ENCODE peak calls at places on chromosomes 1 and 21, in ten cellular contexts. One of them, this sample, is unnamed.
A peak's percentile ranks its signal among the peaks of the same experiment; 100 is the strongest.

GRCh38 chr1:248924696-248925532 is 18.9 kb downstream of the PGBD2 start:
- DNase-seq in A549: peak; percentile 75
- DNase-seq in HepG2: peak; percentile 61
- DNase-seq in sigmoid colon: no peak
- DNase-seq in K562: peak; percentile 63
- DNase-seq in transverse colon: peak; percentile 25
- DNase-seq in ovary: no peak
- DNase-seq in tibial nerve: no peak
- DNase-seq in stomach: peak; percentile 55
- DNase-seq in suprapubic skin: no peak
- DNase-seq in this sample: no peak

GRCh38 chr1:11980676-11980972 is 380 bp downstream of the MFN2 start:
- DNase-seq in sigmoid colon: no peak
- DNase-seq in A549: no peak
- DNase-seq in tibial nerve: no peak
- DNase-seq in transverse colon: no peak
- DNase-seq in ovary: no peak
- DNase-seq in K562: no peak
- DNase-seq in suprapubic skin: no peak
- DNase-seq in stomach: no peak
- DNase-seq in HepG2: no peak
- DNase-seq in this sample: no peak

GRCh38 chr1:227994632-227995300 is 12.0 kb upstream of the WNT3A start:
- DNase-seq in transverse colon: no peak
- DNase-seq in HepG2: no peak
- DNase-seq in tibial nerve: no peak
- DNase-seq in K562: no peak
- DNase-seq in stomach: no peak
- DNase-seq in suprapubic skin: no peak
- DNase-seq in sigmoid colon: peak; percentile 17
- DNase-seq in ovary: no peak
- DNase-seq in A549: no peak
- DNase-seq in this sample: peak; percentile 86

GRCh38 chr1:21955474-21956281 is 18.6 kb upstream of the HSPG2 start:
- DNase-seq in A549: no peak
- DNase-seq in transverse colon: no peak
- DNase-seq in suprapubic skin: no peak
- DNase-seq in ovary: no peak
- DNase-seq in stomach: no peak
- DNase-seq in sigmoid colon: peak; percentile 77
- DNase-seq in tibial nerve: no peak
- DNase-seq in HepG2: no peak
- DNase-seq in K562: no peak
- DNase-seq in this sample: no peak

GRCh38 chr1:92228401-92228800 is 10.7 kb downstream of the C1orf146 start:
- DNase-seq in transverse colon: no peak
- DNase-seq in HepG2: no peak
- DNase-seq in suprapubic skin: no peak
- DNase-seq in stomach: no peak
- DNase-seq in K562: no peak
- DNase-seq in tibial nerve: no peak
- DNase-seq in sigmoid colon: no peak
- DNase-seq in ovary: no peak
- DNase-seq in A549: no peak
- DNase-seq in this sample: no peak

GRCh38 chr1:230191079-230191478 is 124.0 kb downstream of the GALNT2 start:
- DNase-seq in ovary: peak; percentile 60
- DNase-seq in suprapubic skin: no peak
- DNase-seq in tibial nerve: peak; percentile 71
- DNase-seq in transverse colon: peak; percentile 48
- DNase-seq in A549: no peak
- DNase-seq in HepG2: no peak
- DNase-seq in sigmoid colon: peak; percentile 93
- DNase-seq in K562: peak; percentile 80
- DNase-seq in stomach: peak; percentile 27
- DNase-seq in this sample: peak; percentile 94

GRCh38 chr1:39136635-39137034 is 67.9 kb upstream of the MACF1 start:
- DNase-seq in suprapubic skin: no peak
- DNase-seq in K562: no peak
- DNase-seq in stomach: no peak
- DNase-seq in ovary: no peak
- DNase-seq in transverse colon: no peak
- DNase-seq in sigmoid colon: no peak
- DNase-seq in HepG2: no peak
- DNase-seq in A549: no peak
- DNase-seq in tibial nerve: no peak
- DNase-seq in this sample: no peak

GRCh38 chr1:226405411-226405988 is 2.4 kb downstream of the PARP1 start:
- DNase-seq in HepG2: no peak
- DNase-seq in transverse colon: no peak
- DNase-seq in sigmoid colon: no peak
- DNase-seq in stomach: no peak
- DNase-seq in tibial nerve: no peak
- DNase-seq in ovary: no peak
- DNase-seq in suprapubic skin: peak; percentile 38
- DNase-seq in K562: peak; percentile 72
- DNase-seq in A549: no peak
- DNase-seq in this sample: no peak

GRCh38 chr21:36479415-36480402 is at the start of gene CLDN14:
- DNase-seq in stomach: peak; percentile 65
- DNase-seq in A549: no peak
- DNase-seq in tibial nerve: no peak
- DNase-seq in HepG2: peak; percentile 86
- DNase-seq in suprapubic skin: no peak
- DNase-seq in ovary: no peak
- DNase-seq in K562: no peak
- DNase-seq in sigmoid colon: no peak
- DNase-seq in transverse colon: no peak
- DNase-seq in this sample: no peak

GRCh38 chr1:966603-967295 is 467 bp downstream of the PLEKHN1 start:
- DNase-seq in A549: peak; percentile 56
- DNase-seq in K562: peak; percentile 92
- DNase-seq in HepG2: peak; percentile 31
- DNase-seq in ovary: peak; percentile 63
- DNase-seq in suprapubic skin: no peak
- DNase-seq in tibial nerve: peak; percentile 41
- DNase-seq in stomach: peak; percentile 79
- DNase-seq in transverse colon: peak; percentile 85
- DNase-seq in sigmoid colon: peak; percentile 83
- DNase-seq in this sample: no peak

GRCh38 chr1:965526-966134 is 652 bp upstream of the PLEKHN1 start:
- DNase-seq in stomach: no peak
- DNase-seq in K562: no peak
- DNase-seq in transverse colon: no peak
- DNase-seq in ovary: no peak
- DNase-seq in sigmoid colon: no peak
- DNase-seq in A549: no peak
- DNase-seq in HepG2: no peak
- DNase-seq in suprapubic skin: no peak
- DNase-seq in tibial nerve: no peak
- DNase-seq in this sample: no peak

GRCh38 chr1:964691-965525 is 1.4 kb upstream of the PLEKHN1 start:
- DNase-seq in ovary: no peak
- DNase-seq in sigmoid colon: no peak
- DNase-seq in A549: no peak
- DNase-seq in HepG2: no peak
- DNase-seq in tibial nerve: no peak
- DNase-seq in stomach: no peak
- DNase-seq in transverse colon: no peak
- DNase-seq in K562: no peak
- DNase-seq in suprapubic skin: no peak
- DNase-seq in this sample: no peak

GRCh38 chr1:967466-968343 is 1.4 kb downstream of the PLEKHN1 start:
- DNase-seq in A549: no peak
- DNase-seq in transverse colon: no peak
- DNase-seq in ovary: no peak
- DNase-seq in stomach: no peak
- DNase-seq in sigmoid colon: no peak
- DNase-seq in K562: no peak
- DNase-seq in HepG2: no peak
- DNase-seq in tibial nerve: no peak
- DNase-seq in suprapubic skin: no peak
- DNase-seq in this sample: no peak

DNA sequence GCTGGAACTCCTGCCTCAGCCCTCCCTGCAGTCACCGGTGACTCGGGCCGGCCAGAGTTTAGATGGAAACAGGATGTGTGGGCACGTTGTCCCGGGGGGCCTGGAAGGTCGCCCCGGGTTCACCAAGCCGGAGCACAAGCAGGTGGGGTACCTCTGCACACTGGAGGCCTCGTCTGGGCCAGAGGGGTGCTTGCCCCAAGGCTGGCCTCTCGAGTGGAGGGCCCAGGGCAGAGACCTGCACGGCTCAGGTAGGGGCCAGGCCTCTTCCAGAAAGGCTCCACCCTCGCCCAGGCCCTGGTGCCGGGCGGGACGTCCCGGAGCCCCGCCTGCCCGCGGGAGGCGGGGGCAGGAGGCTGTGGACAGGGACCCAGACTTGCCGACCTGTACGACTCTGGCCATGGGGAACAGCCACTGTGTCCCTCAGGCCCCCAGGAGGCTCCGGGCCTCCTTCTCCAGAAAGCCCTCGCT is at the start of gene PLEKHN1:
- DNase-seq in tibial nerve: no peak
- DNase-seq in sigmoid colon: no peak
- DNase-seq in transverse colon: peak; percentile 60
- DNase-seq in ovary: no peak
- DNase-seq in A549: peak; percentile 59
- DNase-seq in K562: peak; percentile 63
- DNase-seq in HepG2: peak; percentile 30
- DNase-seq in stomach: peak; percentile 63
- DNase-seq in suprapubic skin: no peak
- DNase-seq in this sample: no peak
- TF ChIP-seq POLR2A in tibial nerve: no peak
- TF ChIP-seq POLR2A in sigmoid colon: no peak
- TF ChIP-seq POLR2A in transverse colon: no peak
- TF ChIP-seq POLR2A in ovary: no peak
- TF ChIP-seq POLR2A in A549: peak; percentile 29
- TF ChIP-seq POLR2A in K562: no peak
- TF ChIP-seq POLR2A in HepG2: no peak
- TF ChIP-seq POLR2A in stomach: no peak
- TF ChIP-seq POLR2A in suprapubic skin: no peak
- TF ChIP-seq POLR2A in this sample: no peak

DNA sequence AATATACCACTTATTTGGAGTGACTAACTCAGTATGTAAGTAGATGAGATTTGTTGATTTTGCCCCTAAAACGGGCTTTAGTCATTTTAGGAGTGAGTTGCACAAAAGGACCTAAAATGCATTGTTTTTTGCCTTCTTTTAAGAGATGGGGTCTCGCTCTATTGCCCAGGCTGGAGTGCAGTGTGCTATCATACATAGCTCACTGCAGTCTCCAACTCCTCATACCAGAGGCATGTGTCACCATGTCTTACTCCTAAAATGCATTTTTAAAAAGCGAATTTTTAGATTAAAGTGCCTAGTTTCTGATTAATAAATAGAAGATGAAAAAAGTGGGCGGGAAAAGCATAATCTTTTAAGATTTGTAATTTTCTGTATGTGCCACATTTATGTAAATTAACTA is 11.5 kb upstream of the NEXN start:
- DNase-seq in K562: no peak
- DNase-seq in suprapubic skin: no peak
- DNase-seq in transverse colon: no peak
- DNase-seq in tibial nerve: no peak
- DNase-seq in A549: no peak
- DNase-seq in sigmoid colon: no peak
- DNase-seq in ovary: no peak
- DNase-seq in HepG2: no peak
- DNase-seq in stomach: no peak
- DNase-seq in this sample: no peak
- H3K27ac ChIP-seq in K562: no peak overlapping the region
- H3K27ac ChIP-seq in suprapubic skin: no peak overlapping the region
- H3K27ac ChIP-seq in transverse colon: no peak overlapping the region
- H3K27ac ChIP-seq in tibial nerve: no peak overlapping the region
- H3K27ac ChIP-seq in A549: no peak overlapping the region
- H3K27ac ChIP-seq in sigmoid colon: no peak overlapping the region
- H3K27ac ChIP-seq in ovary: no peak overlapping the region
- H3K27ac ChIP-seq in HepG2: no peak overlapping the region
- H3K27ac ChIP-seq in stomach: no peak overlapping the region
- H3K27ac ChIP-seq in this sample: no peak overlapping the region

DNA sequence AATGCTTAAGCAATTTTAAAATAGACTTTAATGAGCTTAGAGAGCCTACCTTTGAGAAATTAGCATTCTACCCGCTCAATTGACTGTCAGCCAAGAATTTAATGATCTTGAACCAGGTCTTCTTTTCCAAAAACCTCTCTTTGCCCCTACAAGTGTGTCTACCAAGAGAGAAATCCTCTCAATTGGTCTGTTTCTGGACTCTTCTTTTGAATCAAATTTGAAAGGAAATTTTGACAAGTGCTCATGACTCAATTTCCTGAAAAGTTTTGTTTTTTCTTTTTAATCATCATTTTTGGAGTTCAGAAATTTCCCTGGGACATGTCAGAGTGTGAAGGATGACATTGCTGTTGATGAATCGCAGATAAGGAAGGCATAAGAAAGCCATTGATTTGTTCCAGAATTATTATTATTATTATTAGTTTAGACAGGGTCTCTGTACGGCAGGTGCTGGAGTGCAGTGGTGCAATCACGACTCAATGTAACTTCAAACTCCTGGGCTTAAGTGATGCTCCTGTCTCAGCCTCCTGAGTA is 88.2 kb upstream of the AKT3 start:
- DNase-seq in suprapubic skin: no peak
- DNase-seq in HepG2: no peak
- DNase-seq in stomach: no peak
- DNase-seq in sigmoid colon: no peak
- DNase-seq in A549: no peak
- DNase-seq in ovary: no peak
- DNase-seq in tibial nerve: no peak
- DNase-seq in transverse colon: no peak
- DNase-seq in K562: no peak
- DNase-seq in this sample: no peak
- TF ChIP-seq EP300 in suprapubic skin: no peak
- TF ChIP-seq EP300 in HepG2: no peak
- TF ChIP-seq EP300 in stomach: no peak
- TF ChIP-seq EP300 in sigmoid colon: no peak
- TF ChIP-seq EP300 in A549: no peak
- TF ChIP-seq EP300 in ovary: no peak
- TF ChIP-seq EP300 in tibial nerve: no peak
- TF ChIP-seq EP300 in transverse colon: no peak
- TF ChIP-seq EP300 in K562: no peak
- TF ChIP-seq EP300 in this sample: no peak

DNA sequence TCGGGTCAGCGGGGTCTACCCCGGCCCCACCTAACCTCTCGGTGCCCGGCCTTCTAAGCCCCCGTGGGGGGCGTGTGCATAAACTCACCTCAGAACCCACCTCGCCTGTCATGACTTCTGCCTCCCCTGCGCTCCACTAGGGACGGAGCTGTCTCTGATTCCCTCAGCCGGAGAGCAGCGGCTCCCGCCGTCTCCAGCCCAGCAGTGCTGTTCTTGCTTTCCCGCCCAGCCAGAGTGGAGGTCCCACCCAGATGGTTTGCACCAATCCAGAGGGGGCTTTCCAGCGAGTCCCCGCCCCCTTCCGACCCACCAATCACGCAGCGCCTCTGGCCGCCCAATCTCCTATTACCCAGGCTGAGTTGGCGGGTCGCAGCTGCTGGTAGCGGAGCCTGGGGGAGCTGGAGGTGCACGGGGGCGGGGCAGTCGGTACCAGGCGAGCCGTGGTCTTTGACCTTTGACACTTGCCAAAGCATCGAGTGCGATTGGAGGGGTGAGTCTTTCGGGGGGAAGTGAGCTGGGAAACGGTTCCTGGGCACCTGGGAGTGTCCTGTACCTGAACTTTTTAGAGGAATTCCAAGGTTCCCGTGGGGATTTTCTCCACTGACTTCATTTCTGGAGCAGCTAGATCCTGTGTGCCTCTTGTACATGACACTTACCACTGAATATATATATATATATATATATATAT is at the start of gene CLSPN:
- DNase-seq in HepG2: peak; percentile 94
- DNase-seq in transverse colon: peak; percentile 96
- DNase-seq in ovary: peak; percentile 94
- DNase-seq in tibial nerve: peak; percentile 91
- DNase-seq in A549: peak; percentile 92
- DNase-seq in sigmoid colon: peak; percentile 97
- DNase-seq in suprapubic skin: peak; percentile 95
- DNase-seq in K562: peak; percentile 99
- DNase-seq in stomach: peak; percentile 95
- DNase-seq in this sample: peak; percentile 98
- TF ChIP-seq POLR2A in HepG2: peak; percentile 73
- TF ChIP-seq POLR2A in transverse colon: no peak
- TF ChIP-seq POLR2A in ovary: no peak
- TF ChIP-seq POLR2A in tibial nerve: peak; percentile 30
- TF ChIP-seq POLR2A in A549: peak; percentile 61
- TF ChIP-seq POLR2A in sigmoid colon: no peak
- TF ChIP-seq POLR2A in suprapubic skin: no peak
- TF ChIP-seq POLR2A in K562: peak; percentile 99
- TF ChIP-seq POLR2A in stomach: no peak
- TF ChIP-seq POLR2A in this sample: no peak

This sample was measured in esophagus muscularis mucosa.